ENCODE peak calls at places on chromosomes 11 and 22, in seven cellular contexts. C, N, Y, K, D, H and B are unnamed samples.
A peak's percentile ranks its signal among the peaks of the same experiment; 100 is the strongest.

GRCh38 chr11:69483170-69483569 is 1.7 kb downstream of the LINC01488 start:
- DNase-seq in H (no peak), Y (peak; percentile 13), C (no peak), K (no peak), N (no peak), D (no peak), B (no peak)

GRCh38 chr11:75966546-75967287 is 151.7 kb downstream of the UVRAG start:
- DNase-seq in N (no peak), H (peak; percentile 94), K (no peak), D (no peak), C (no peak), Y (no peak), B (no peak)

GRCh38 chr11:65851811-65852507 is 6.0 kb downstream of the CFL1 start:
- DNase-seq in Y (no peak), K (no peak), C (no peak), N (no peak), D (no peak), H (no peak), B (no peak)

GRCh38 chr11:100984668-100985067 is 144.9 kb downstream of the PGR start:
- DNase-seq in H (no peak), K (no peak), Y (no peak), C (no peak), N (no peak), D (no peak), B (no peak)

GRCh38 chr11:102453286-102453797 is 777 bp upstream of the TMEM123 start:
- DNase-seq in D (no peak), N (no peak), H (peak; percentile 42), K (no peak), Y (no peak), C (no peak), B (no peak)

GRCh38 chr11:63530021-63530420 is 6.6 kb upstream of the PLAAT4 start:
- DNase-seq in H (no peak), N (no peak), C (no peak), Y (no peak), K (no peak), D (no peak), B (no peak)

GRCh38 chr11:32991427-32991826 is 24.3 kb upstream of the DEPDC7 start:
- DNase-seq in D (no peak), Y (no peak), H (no peak), N (no peak), K (no peak), C (no peak), B (no peak)

GRCh38 chr22:47151490-47151889 is 389.0 kb downstream of the TBC1D22A start:
- DNase-seq in N (no peak), Y (no peak), C (no peak), D (no peak), H (peak; percentile 54), K (no peak), B (no peak)

GRCh38 chr11:75781296-75781695 is 12.7 kb downstream of the DGAT2 start:
- DNase-seq in K (no peak), H (no peak), Y (peak; percentile 60), C (no peak), N (peak; percentile 35), D (no peak), B (no peak)

GRCh38 chr11:134229131-134229790 is 4.8 kb downstream of the VPS26B start:
- DNase-seq in D (no peak), N (no peak), K (no peak), H (no peak), C (no peak), Y (no peak), B (no peak)

GRCh38 chr11:102925988-102926387 is 29.5 kb downstream of the MMP13 start:
- DNase-seq in D (no peak), H (no peak), C (no peak), K (no peak), N (no peak), Y (no peak), B (no peak)

GRCh38 chr11:30960387-30960992 is 374.3 kb upstream of the MPPED2 start:
- DNase-seq in C (no peak), D (no peak), K (no peak), H (peak; percentile 42), Y (no peak), N (no peak), B (no peak)

GRCh38 chr11:7871056-7871455 is 60.0 kb downstream of the OR10A6 start:
- DNase-seq in N (no peak), C (no peak), Y (no peak), K (no peak), D (no peak), H (no peak), B (no peak)

GRCh38 chr11:46719048-46719542 is at the start of gene F2:
- DNase-seq in H (no peak), C (no peak), N (peak; percentile 89), K (no peak), D (no peak), Y (no peak), B (no peak)

GRCh38 chr11:43282607-43283440 is 29.0 kb upstream of the API5 start:
- DNase-seq in H (peak; percentile 53), C (no peak), N (peak; percentile 60), Y (peak; percentile 76), D (peak; percentile 24), K (no peak), B (no peak)

GRCh38 chr11:93842034-93842433 is 8.4 kb downstream of the VSTM5 start:
- DNase-seq in N (no peak), K (no peak), C (no peak), H (no peak), D (no peak), Y (no peak), B (no peak)

GRCh38 chr22:48605856-48606255 is 1221.8 kb downstream of the BRD1 start:
- DNase-seq in C (no peak), D (no peak), N (no peak), Y (no peak), H (no peak), K (no peak), B (no peak)

GRCh38 chr22:36808611-36809344 is 8.1 kb downstream of the PVALB start:
- DNase-seq in H (no peak), N (no peak), Y (no peak), C (no peak), K (no peak), D (no peak), B (no peak)

GRCh38 chr22:42169055-42169469 is 38.5 kb upstream of the CYP2D6 start:
- DNase-seq in Y (peak; percentile 88), D (peak; percentile 72), N (no peak), K (peak; percentile 86), C (peak; percentile 73), H (peak; percentile 64), B (peak; percentile 89)

GRCh38 chr11:748007-748359 is 719 bp downstream of the TALDO1 start:
- DNase-seq in N (no peak), K (no peak), H (no peak), Y (peak; percentile 86), D (peak; percentile 22), C (peak; percentile 27), B (no peak)

GRCh38 chr11:130623909-130624668 is 175.6 kb downstream of the ADAMTS15 start:
- DNase-seq in C (no peak), H (no peak), D (no peak), K (no peak), Y (no peak), N (no peak), B (no peak)

GRCh38 chr11:117885777-117886176 is 9.3 kb upstream of the FXYD6 start:
- DNase-seq in Y (no peak), K (peak; percentile 53), N (no peak), D (peak; percentile 49), C (peak; percentile 44), H (no peak), B (peak; percentile 53)

GRCh38 chr11:86069408-86070086 is 663 bp upstream of the PICALM start:
- DNase-seq in C (peak; percentile 43), N (no peak), H (peak; percentile 75), Y (no peak), D (peak; percentile 26), K (no peak), B (no peak)

GRCh38 chr22:30702856-30703255 is 8.2 kb downstream of the OSBP2 start:
- DNase-seq in K (no peak), D (no peak), C (no peak), H (no peak), N (no peak), Y (no peak), B (no peak)

GRCh38 chr11:82776377-82776776 is 42.7 kb upstream of the FAM181B start:
- DNase-seq in C (no peak), K (no peak), H (peak; percentile 63), Y (no peak), D (no peak), N (no peak), B (no peak)

GRCh38 chr11:2770556-2771301 is 70.9 kb upstream of the KCNQ1OT1 start:
- DNase-seq in H (no peak), K (peak; percentile 64), N (peak; percentile 35), D (no peak), C (peak; percentile 11), Y (peak; percentile 60), B (peak; percentile 83)

GRCh38 chr22:49147617-49148175 is 680.0 kb downstream of the BRD1 start:
- DNase-seq in H (no peak), Y (peak; percentile 61), C (no peak), N (no peak), K (no peak), D (no peak), B (no peak)

DNA sequence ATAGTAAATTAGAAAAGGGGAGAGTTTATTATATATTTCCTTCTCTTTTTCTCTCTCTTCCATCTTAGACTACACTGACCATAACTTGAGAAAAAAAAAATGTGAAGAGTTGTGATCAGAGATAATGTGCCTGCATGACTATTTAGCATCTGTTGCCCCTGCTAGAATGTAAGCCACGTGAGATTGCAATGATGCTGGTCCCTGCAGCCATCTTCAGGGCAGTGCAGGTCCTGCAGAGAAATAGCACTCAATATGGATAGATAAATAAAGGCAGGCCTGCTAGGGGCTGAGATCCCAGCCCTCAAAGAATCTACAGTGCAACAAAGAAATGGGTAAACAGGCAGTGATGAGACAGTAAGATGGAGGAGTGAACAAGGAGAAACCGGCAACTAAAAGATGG is 7.8 kb upstream of the DKK3 start:
- DNase-seq in K (no peak), C (no peak), Y (no peak), H (no peak), N (no peak), D (no peak), B (no peak)
- TF ChIP-seq CTCF in K (no peak), C (no peak), Y (no peak), H (peak; percentile 22), N (peak; percentile 7), D (no peak), B (peak; percentile 11)

GRCh38 chr22:45242778-45243191 is 2.1 kb upstream of the KIAA0930 start:
- DNase-seq in N (peak; percentile 58), D (peak; percentile 56), Y (no peak), K (no peak), C (peak; percentile 64), H (peak; percentile 84), B (no peak)
- TF ChIP-seq CTCF in N (no peak), D (no peak), Y (no peak), K (no peak), C (no peak), H (peak; percentile 19), B (no peak)

GRCh38 chr22:45317551-45318167 is 7.9 kb downstream of the FAM118A start:
- DNase-seq in H (peak; percentile 9), Y (no peak), D (peak; percentile 62), C (peak; percentile 75), K (no peak), N (no peak), B (no peak)
- TF ChIP-seq CTCF in H (peak; percentile 30), Y (no peak), D (peak; percentile 36), C (peak; percentile 41), K (peak; percentile 47), N (peak; percentile 6), B (peak; percentile 37)

DNA sequence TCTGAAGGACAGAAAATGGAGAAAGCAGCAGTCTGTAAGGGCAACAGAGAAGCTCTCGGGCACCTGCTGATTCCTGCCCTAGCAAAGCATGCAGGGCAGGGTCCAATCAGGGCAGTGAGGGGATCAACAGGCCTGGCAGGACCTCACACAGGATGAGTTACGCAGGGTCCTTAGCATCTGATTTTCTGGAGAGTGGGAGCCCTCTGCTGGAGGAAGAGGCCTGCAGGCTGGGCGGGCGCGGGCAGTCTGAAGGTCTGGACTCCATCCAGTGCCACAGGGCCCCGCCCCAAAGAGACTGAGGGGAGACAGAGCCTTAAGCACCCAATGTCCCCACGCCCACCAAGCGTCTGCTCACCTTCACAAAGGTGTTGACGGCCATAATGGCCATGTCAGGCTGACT is 28.9 kb downstream of the AP1B1 start:
- DNase-seq in N (peak; percentile 65), C (peak; percentile 59), Y (peak; percentile 79), H (peak; percentile 51), K (no peak), D (peak; percentile 57), B (no peak)
- TF ChIP-seq CTCF in N (peak; percentile 87), C (peak; percentile 40), Y (peak; percentile 9), H (peak; percentile 74), K (peak; percentile 76), D (peak; percentile 60), B (peak; percentile 74)